ENCODE peak calls at places on chromosomes 11 and 22, in ten cellular contexts. One of them, this sample, is unnamed.

GRCh38 chr11:78574386-78575381 is at the start of gene NARS2:
- DNase-seq in Ammon's horn: peak
- DNase-seq in activated CD4-positive, CD25-positive, alpha-beta regulatory T cell treated with anti-CD3 and anti-CD28 coated beads, Interleukin-2, amount 50 U/mL, for 72 hours: peak
- DNase-seq in globus pallidus: peak
- DNase-seq in ecto neural progenitor cell: peak
- DNase-seq in NCI-H460: peak
- DNase-seq in mesenteric fat pad: peak
- DNase-seq in stimulated activated naive CD8-positive, alpha-beta T cell treated with anti-CD3 and anti-CD28 coated beads, Interleukin-15, amount 100 ng/mL, for 72 hours: peak
- DNase-seq in activated CD8-positive, alpha-beta memory T cell treated with anti-CD3 and anti-CD28 coated beads, Interleukin-2, amount 50 U/mL, for 4 hours: peak
- DNase-seq in IMR-90: peak
- DNase-seq in this sample: peak

GRCh38 chr22:31148516-31148915 is 8.2 kb upstream of the PLA2G3 start:
- DNase-seq in NCI-H460: no peak
- DNase-seq in IMR-90: peak
- DNase-seq in ecto neural progenitor cell: no peak
- DNase-seq in activated CD4-positive, CD25-positive, alpha-beta regulatory T cell treated with anti-CD3 and anti-CD28 coated beads, Interleukin-2, amount 50 U/mL, for 72 hours: no peak
- DNase-seq in stimulated activated naive CD8-positive, alpha-beta T cell treated with anti-CD3 and anti-CD28 coated beads, Interleukin-15, amount 100 ng/mL, for 72 hours: no peak
- DNase-seq in activated CD8-positive, alpha-beta memory T cell treated with anti-CD3 and anti-CD28 coated beads, Interleukin-2, amount 50 U/mL, for 4 hours: no peak
- DNase-seq in mesenteric fat pad: peak
- DNase-seq in globus pallidus: no peak
- DNase-seq in Ammon's horn: no peak
- DNase-seq in this sample: no peak

GRCh38 chr11:65560555-65561418 is 2.6 kb upstream of the LTBP3 start:
- DNase-seq in NCI-H460: no peak
- DNase-seq in ecto neural progenitor cell: peak
- DNase-seq in activated CD4-positive, CD25-positive, alpha-beta regulatory T cell treated with anti-CD3 and anti-CD28 coated beads, Interleukin-2, amount 50 U/mL, for 72 hours: no peak
- DNase-seq in IMR-90: peak
- DNase-seq in activated CD8-positive, alpha-beta memory T cell treated with anti-CD3 and anti-CD28 coated beads, Interleukin-2, amount 50 U/mL, for 4 hours: no peak
- DNase-seq in globus pallidus: peak
- DNase-seq in Ammon's horn: peak
- DNase-seq in mesenteric fat pad: no peak
- DNase-seq in stimulated activated naive CD8-positive, alpha-beta T cell treated with anti-CD3 and anti-CD28 coated beads, Interleukin-15, amount 100 ng/mL, for 72 hours: no peak
- DNase-seq in this sample: peak

GRCh38 chr11:74377689-74378088 is 20.5 kb downstream of the PGM2L1 start:
- DNase-seq in ecto neural progenitor cell: no peak
- DNase-seq in globus pallidus: no peak
- DNase-seq in mesenteric fat pad: no peak
- DNase-seq in NCI-H460: no peak
- DNase-seq in activated CD4-positive, CD25-positive, alpha-beta regulatory T cell treated with anti-CD3 and anti-CD28 coated beads, Interleukin-2, amount 50 U/mL, for 72 hours: no peak
- DNase-seq in Ammon's horn: no peak
- DNase-seq in activated CD8-positive, alpha-beta memory T cell treated with anti-CD3 and anti-CD28 coated beads, Interleukin-2, amount 50 U/mL, for 4 hours: no peak
- DNase-seq in IMR-90: no peak
- DNase-seq in stimulated activated naive CD8-positive, alpha-beta T cell treated with anti-CD3 and anti-CD28 coated beads, Interleukin-15, amount 100 ng/mL, for 72 hours: no peak
- DNase-seq in this sample: no peak

GRCh38 chr11:1017269-1018005 is 19.1 kb downstream of the MUC6 start:
- DNase-seq in activated CD4-positive, CD25-positive, alpha-beta regulatory T cell treated with anti-CD3 and anti-CD28 coated beads, Interleukin-2, amount 50 U/mL, for 72 hours: no peak
- DNase-seq in activated CD8-positive, alpha-beta memory T cell treated with anti-CD3 and anti-CD28 coated beads, Interleukin-2, amount 50 U/mL, for 4 hours: no peak
- DNase-seq in IMR-90: no peak
- DNase-seq in NCI-H460: no peak
- DNase-seq in mesenteric fat pad: no peak
- DNase-seq in stimulated activated naive CD8-positive, alpha-beta T cell treated with anti-CD3 and anti-CD28 coated beads, Interleukin-15, amount 100 ng/mL, for 72 hours: no peak
- DNase-seq in ecto neural progenitor cell: no peak
- DNase-seq in globus pallidus: peak
- DNase-seq in Ammon's horn: peak
- DNase-seq in this sample: no peak

GRCh38 chr11:9787981-9788521 is 124.2 kb downstream of the SWAP70 start:
- DNase-seq in activated CD4-positive, CD25-positive, alpha-beta regulatory T cell treated with anti-CD3 and anti-CD28 coated beads, Interleukin-2, amount 50 U/mL, for 72 hours: no peak
- DNase-seq in NCI-H460: no peak
- DNase-seq in activated CD8-positive, alpha-beta memory T cell treated with anti-CD3 and anti-CD28 coated beads, Interleukin-2, amount 50 U/mL, for 4 hours: no peak
- DNase-seq in Ammon's horn: peak
- DNase-seq in mesenteric fat pad: no peak
- DNase-seq in stimulated activated naive CD8-positive, alpha-beta T cell treated with anti-CD3 and anti-CD28 coated beads, Interleukin-15, amount 100 ng/mL, for 72 hours: no peak
- DNase-seq in globus pallidus: peak
- DNase-seq in IMR-90: peak
- DNase-seq in ecto neural progenitor cell: no peak
- DNase-seq in this sample: no peak

GRCh38 chr22:25081409-25081824 is 118.2 kb upstream of the CRYBB3 start:
- DNase-seq in mesenteric fat pad: no peak
- DNase-seq in activated CD8-positive, alpha-beta memory T cell treated with anti-CD3 and anti-CD28 coated beads, Interleukin-2, amount 50 U/mL, for 4 hours: peak
- DNase-seq in NCI-H460: peak
- DNase-seq in ecto neural progenitor cell: no peak
- DNase-seq in globus pallidus: no peak
- DNase-seq in Ammon's horn: no peak
- DNase-seq in IMR-90: peak
- DNase-seq in activated CD4-positive, CD25-positive, alpha-beta regulatory T cell treated with anti-CD3 and anti-CD28 coated beads, Interleukin-2, amount 50 U/mL, for 72 hours: peak
- DNase-seq in stimulated activated naive CD8-positive, alpha-beta T cell treated with anti-CD3 and anti-CD28 coated beads, Interleukin-15, amount 100 ng/mL, for 72 hours: peak
- DNase-seq in this sample: peak

GRCh38 chr11:65468874-65469333 is 29.9 kb upstream of the MALAT1 start:
- DNase-seq in ecto neural progenitor cell: peak
- DNase-seq in activated CD4-positive, CD25-positive, alpha-beta regulatory T cell treated with anti-CD3 and anti-CD28 coated beads, Interleukin-2, amount 50 U/mL, for 72 hours: no peak
- DNase-seq in mesenteric fat pad: no peak
- DNase-seq in NCI-H460: no peak
- DNase-seq in Ammon's horn: peak
- DNase-seq in globus pallidus: no peak
- DNase-seq in IMR-90: no peak
- DNase-seq in stimulated activated naive CD8-positive, alpha-beta T cell treated with anti-CD3 and anti-CD28 coated beads, Interleukin-15, amount 100 ng/mL, for 72 hours: peak
- DNase-seq in activated CD8-positive, alpha-beta memory T cell treated with anti-CD3 and anti-CD28 coated beads, Interleukin-2, amount 50 U/mL, for 4 hours: peak
- DNase-seq in this sample: peak

GRCh38 chr11:92830382-92831148 is 138.9 kb upstream of the MTNR1B start:
- DNase-seq in globus pallidus: no peak
- DNase-seq in mesenteric fat pad: no peak
- DNase-seq in NCI-H460: no peak
- DNase-seq in activated CD8-positive, alpha-beta memory T cell treated with anti-CD3 and anti-CD28 coated beads, Interleukin-2, amount 50 U/mL, for 4 hours: no peak
- DNase-seq in IMR-90: no peak
- DNase-seq in ecto neural progenitor cell: no peak
- DNase-seq in activated CD4-positive, CD25-positive, alpha-beta regulatory T cell treated with anti-CD3 and anti-CD28 coated beads, Interleukin-2, amount 50 U/mL, for 72 hours: no peak
- DNase-seq in stimulated activated naive CD8-positive, alpha-beta T cell treated with anti-CD3 and anti-CD28 coated beads, Interleukin-15, amount 100 ng/mL, for 72 hours: no peak
- DNase-seq in Ammon's horn: no peak
- DNase-seq in this sample: no peak

GRCh38 chr11:26286472-26287066 is 45.4 kb upstream of the ANO3 start:
- DNase-seq in mesenteric fat pad: no peak
- DNase-seq in NCI-H460: peak
- DNase-seq in globus pallidus: no peak
- DNase-seq in ecto neural progenitor cell: peak
- DNase-seq in Ammon's horn: peak
- DNase-seq in activated CD8-positive, alpha-beta memory T cell treated with anti-CD3 and anti-CD28 coated beads, Interleukin-2, amount 50 U/mL, for 4 hours: no peak
- DNase-seq in activated CD4-positive, CD25-positive, alpha-beta regulatory T cell treated with anti-CD3 and anti-CD28 coated beads, Interleukin-2, amount 50 U/mL, for 72 hours: no peak
- DNase-seq in stimulated activated naive CD8-positive, alpha-beta T cell treated with anti-CD3 and anti-CD28 coated beads, Interleukin-15, amount 100 ng/mL, for 72 hours: no peak
- DNase-seq in IMR-90: peak
- DNase-seq in this sample: no peak

GRCh38 chr11:39367526-39367925 is 2091.9 kb downstream of the LRRC4C start:
- DNase-seq in stimulated activated naive CD8-positive, alpha-beta T cell treated with anti-CD3 and anti-CD28 coated beads, Interleukin-15, amount 100 ng/mL, for 72 hours: no peak
- DNase-seq in activated CD8-positive, alpha-beta memory T cell treated with anti-CD3 and anti-CD28 coated beads, Interleukin-2, amount 50 U/mL, for 4 hours: no peak
- DNase-seq in IMR-90: no peak
- DNase-seq in Ammon's horn: no peak
- DNase-seq in ecto neural progenitor cell: no peak
- DNase-seq in mesenteric fat pad: no peak
- DNase-seq in globus pallidus: no peak
- DNase-seq in activated CD4-positive, CD25-positive, alpha-beta regulatory T cell treated with anti-CD3 and anti-CD28 coated beads, Interleukin-2, amount 50 U/mL, for 72 hours: no peak
- DNase-seq in NCI-H460: no peak
- DNase-seq in this sample: no peak

GRCh38 chr11:65539401-65540289 is 14.8 kb downstream of the SCYL1 start:
- DNase-seq in Ammon's horn: no peak
- DNase-seq in globus pallidus: no peak
- DNase-seq in NCI-H460: no peak
- DNase-seq in stimulated activated naive CD8-positive, alpha-beta T cell treated with anti-CD3 and anti-CD28 coated beads, Interleukin-15, amount 100 ng/mL, for 72 hours: no peak
- DNase-seq in ecto neural progenitor cell: no peak
- DNase-seq in activated CD8-positive, alpha-beta memory T cell treated with anti-CD3 and anti-CD28 coated beads, Interleukin-2, amount 50 U/mL, for 4 hours: no peak
- DNase-seq in activated CD4-positive, CD25-positive, alpha-beta regulatory T cell treated with anti-CD3 and anti-CD28 coated beads, Interleukin-2, amount 50 U/mL, for 72 hours: peak
- DNase-seq in IMR-90: no peak
- DNase-seq in mesenteric fat pad: no peak
- DNase-seq in this sample: peak

GRCh38 chr11:129766858-129767604 is 48.6 kb upstream of the TMEM45B start:
- DNase-seq in NCI-H460: peak
- DNase-seq in activated CD4-positive, CD25-positive, alpha-beta regulatory T cell treated with anti-CD3 and anti-CD28 coated beads, Interleukin-2, amount 50 U/mL, for 72 hours: no peak
- DNase-seq in mesenteric fat pad: no peak
- DNase-seq in IMR-90: peak
- DNase-seq in stimulated activated naive CD8-positive, alpha-beta T cell treated with anti-CD3 and anti-CD28 coated beads, Interleukin-15, amount 100 ng/mL, for 72 hours: no peak
- DNase-seq in Ammon's horn: no peak
- DNase-seq in activated CD8-positive, alpha-beta memory T cell treated with anti-CD3 and anti-CD28 coated beads, Interleukin-2, amount 50 U/mL, for 4 hours: no peak
- DNase-seq in globus pallidus: no peak
- DNase-seq in ecto neural progenitor cell: peak
- DNase-seq in this sample: peak

GRCh38 chr11:107770546-107770945 is 58.7 kb upstream of the SLN start:
- DNase-seq in IMR-90: peak
- DNase-seq in NCI-H460: no peak
- DNase-seq in globus pallidus: no peak
- DNase-seq in mesenteric fat pad: no peak
- DNase-seq in Ammon's horn: no peak
- DNase-seq in ecto neural progenitor cell: no peak
- DNase-seq in activated CD8-positive, alpha-beta memory T cell treated with anti-CD3 and anti-CD28 coated beads, Interleukin-2, amount 50 U/mL, for 4 hours: no peak
- DNase-seq in activated CD4-positive, CD25-positive, alpha-beta regulatory T cell treated with anti-CD3 and anti-CD28 coated beads, Interleukin-2, amount 50 U/mL, for 72 hours: no peak
- DNase-seq in stimulated activated naive CD8-positive, alpha-beta T cell treated with anti-CD3 and anti-CD28 coated beads, Interleukin-15, amount 100 ng/mL, for 72 hours: no peak
- DNase-seq in this sample: no peak

GRCh38 chr11:110966131-110966530 is 253.9 kb upstream of the ARHGAP20 start:
- DNase-seq in stimulated activated naive CD8-positive, alpha-beta T cell treated with anti-CD3 and anti-CD28 coated beads, Interleukin-15, amount 100 ng/mL, for 72 hours: no peak
- DNase-seq in activated CD4-positive, CD25-positive, alpha-beta regulatory T cell treated with anti-CD3 and anti-CD28 coated beads, Interleukin-2, amount 50 U/mL, for 72 hours: no peak
- DNase-seq in mesenteric fat pad: no peak
- DNase-seq in globus pallidus: no peak
- DNase-seq in IMR-90: no peak
- DNase-seq in Ammon's horn: no peak
- DNase-seq in ecto neural progenitor cell: no peak
- DNase-seq in NCI-H460: no peak
- DNase-seq in activated CD8-positive, alpha-beta memory T cell treated with anti-CD3 and anti-CD28 coated beads, Interleukin-2, amount 50 U/mL, for 4 hours: no peak
- DNase-seq in this sample: no peak

GRCh38 chr11:69233761-69234136 is 60.2 kb upstream of the MYEOV start:
- DNase-seq in Ammon's horn: no peak
- DNase-seq in globus pallidus: no peak
- DNase-seq in mesenteric fat pad: no peak
- DNase-seq in NCI-H460: no peak
- DNase-seq in activated CD4-positive, CD25-positive, alpha-beta regulatory T cell treated with anti-CD3 and anti-CD28 coated beads, Interleukin-2, amount 50 U/mL, for 72 hours: no peak
- DNase-seq in stimulated activated naive CD8-positive, alpha-beta T cell treated with anti-CD3 and anti-CD28 coated beads, Interleukin-15, amount 100 ng/mL, for 72 hours: no peak
- DNase-seq in IMR-90: no peak
- DNase-seq in ecto neural progenitor cell: peak
- DNase-seq in activated CD8-positive, alpha-beta memory T cell treated with anti-CD3 and anti-CD28 coated beads, Interleukin-2, amount 50 U/mL, for 4 hours: no peak
- DNase-seq in this sample: peak

GRCh38 chr11:113331988-113332387 is 17.6 kb downstream of the TTC12 start:
- DNase-seq in mesenteric fat pad: no peak
- DNase-seq in Ammon's horn: no peak
- DNase-seq in IMR-90: no peak
- DNase-seq in activated CD4-positive, CD25-positive, alpha-beta regulatory T cell treated with anti-CD3 and anti-CD28 coated beads, Interleukin-2, amount 50 U/mL, for 72 hours: no peak
- DNase-seq in stimulated activated naive CD8-positive, alpha-beta T cell treated with anti-CD3 and anti-CD28 coated beads, Interleukin-15, amount 100 ng/mL, for 72 hours: no peak
- DNase-seq in globus pallidus: no peak
- DNase-seq in activated CD8-positive, alpha-beta memory T cell treated with anti-CD3 and anti-CD28 coated beads, Interleukin-2, amount 50 U/mL, for 4 hours: no peak
- DNase-seq in ecto neural progenitor cell: no peak
- DNase-seq in NCI-H460: no peak
- DNase-seq in this sample: no peak

GRCh38 chr11:72239296-72239848 is 4.6 kb downstream of the PHOX2A start:
- DNase-seq in IMR-90: peak
- DNase-seq in Ammon's horn: no peak
- DNase-seq in stimulated activated naive CD8-positive, alpha-beta T cell treated with anti-CD3 and anti-CD28 coated beads, Interleukin-15, amount 100 ng/mL, for 72 hours: no peak
- DNase-seq in activated CD8-positive, alpha-beta memory T cell treated with anti-CD3 and anti-CD28 coated beads, Interleukin-2, amount 50 U/mL, for 4 hours: no peak
- DNase-seq in mesenteric fat pad: no peak
- DNase-seq in globus pallidus: peak
- DNase-seq in ecto neural progenitor cell: peak
- DNase-seq in NCI-H460: peak
- DNase-seq in activated CD4-positive, CD25-positive, alpha-beta regulatory T cell treated with anti-CD3 and anti-CD28 coated beads, Interleukin-2, amount 50 U/mL, for 72 hours: no peak
- DNase-seq in this sample: peak

GRCh38 chr11:77249427-77249826 is 52.1 kb downstream of the GDPD4 start:
- DNase-seq in mesenteric fat pad: no peak
- DNase-seq in IMR-90: peak
- DNase-seq in activated CD8-positive, alpha-beta memory T cell treated with anti-CD3 and anti-CD28 coated beads, Interleukin-2, amount 50 U/mL, for 4 hours: no peak
- DNase-seq in ecto neural progenitor cell: no peak
- DNase-seq in Ammon's horn: no peak
- DNase-seq in NCI-H460: no peak
- DNase-seq in stimulated activated naive CD8-positive, alpha-beta T cell treated with anti-CD3 and anti-CD28 coated beads, Interleukin-15, amount 100 ng/mL, for 72 hours: no peak
- DNase-seq in globus pallidus: no peak
- DNase-seq in activated CD4-positive, CD25-positive, alpha-beta regulatory T cell treated with anti-CD3 and anti-CD28 coated beads, Interleukin-2, amount 50 U/mL, for 72 hours: no peak
- DNase-seq in this sample: no peak

GRCh38 chr11:110886241-110886640 is 174.0 kb upstream of the ARHGAP20 start:
- DNase-seq in mesenteric fat pad: no peak
- DNase-seq in activated CD4-positive, CD25-positive, alpha-beta regulatory T cell treated with anti-CD3 and anti-CD28 coated beads, Interleukin-2, amount 50 U/mL, for 72 hours: no peak
- DNase-seq in activated CD8-positive, alpha-beta memory T cell treated with anti-CD3 and anti-CD28 coated beads, Interleukin-2, amount 50 U/mL, for 4 hours: no peak
- DNase-seq in stimulated activated naive CD8-positive, alpha-beta T cell treated with anti-CD3 and anti-CD28 coated beads, Interleukin-15, amount 100 ng/mL, for 72 hours: no peak
- DNase-seq in Ammon's horn: no peak
- DNase-seq in IMR-90: no peak
- DNase-seq in ecto neural progenitor cell: no peak
- DNase-seq in NCI-H460: no peak
- DNase-seq in globus pallidus: no peak
- DNase-seq in this sample: no peak

GRCh38 chr22:42717197-42717967 is 3.3 kb downstream of the A4GALT start:
- DNase-seq in Ammon's horn: no peak
- DNase-seq in activated CD8-positive, alpha-beta memory T cell treated with anti-CD3 and anti-CD28 coated beads, Interleukin-2, amount 50 U/mL, for 4 hours: no peak
- DNase-seq in activated CD4-positive, CD25-positive, alpha-beta regulatory T cell treated with anti-CD3 and anti-CD28 coated beads, Interleukin-2, amount 50 U/mL, for 72 hours: no peak
- DNase-seq in globus pallidus: no peak
- DNase-seq in IMR-90: no peak
- DNase-seq in mesenteric fat pad: no peak
- DNase-seq in NCI-H460: no peak
- DNase-seq in stimulated activated naive CD8-positive, alpha-beta T cell treated with anti-CD3 and anti-CD28 coated beads, Interleukin-15, amount 100 ng/mL, for 72 hours: no peak
- DNase-seq in ecto neural progenitor cell: no peak
- DNase-seq in this sample: no peak

GRCh38 chr11:14974021-14974698 is 2.0 kb upstream of the CALCA start:
- DNase-seq in Ammon's horn: no peak
- DNase-seq in NCI-H460: no peak
- DNase-seq in activated CD8-positive, alpha-beta memory T cell treated with anti-CD3 and anti-CD28 coated beads, Interleukin-2, amount 50 U/mL, for 4 hours: no peak
- DNase-seq in globus pallidus: no peak
- DNase-seq in stimulated activated naive CD8-positive, alpha-beta T cell treated with anti-CD3 and anti-CD28 coated beads, Interleukin-15, amount 100 ng/mL, for 72 hours: peak
- DNase-seq in mesenteric fat pad: no peak
- DNase-seq in ecto neural progenitor cell: peak
- DNase-seq in activated CD4-positive, CD25-positive, alpha-beta regulatory T cell treated with anti-CD3 and anti-CD28 coated beads, Interleukin-2, amount 50 U/mL, for 72 hours: no peak
- DNase-seq in IMR-90: no peak
- DNase-seq in this sample: no peak

GRCh38 chr11:93903989-93904388 is 53.6 kb upstream of the VSTM5 start:
- DNase-seq in NCI-H460: no peak
- DNase-seq in Ammon's horn: no peak
- DNase-seq in mesenteric fat pad: no peak
- DNase-seq in IMR-90: no peak
- DNase-seq in stimulated activated naive CD8-positive, alpha-beta T cell treated with anti-CD3 and anti-CD28 coated beads, Interleukin-15, amount 100 ng/mL, for 72 hours: no peak
- DNase-seq in activated CD8-positive, alpha-beta memory T cell treated with anti-CD3 and anti-CD28 coated beads, Interleukin-2, amount 50 U/mL, for 4 hours: no peak
- DNase-seq in ecto neural progenitor cell: no peak
- DNase-seq in globus pallidus: no peak
- DNase-seq in activated CD4-positive, CD25-positive, alpha-beta regulatory T cell treated with anti-CD3 and anti-CD28 coated beads, Interleukin-2, amount 50 U/mL, for 72 hours: no peak
- DNase-seq in this sample: no peak